ENCODE peak calls at places on chromosomes 7 and 10, in seven cellular contexts. J is tibial artery, I is IMR-90, S is PC-9, R is body of pancreas, L is heart right ventricle, Q is colonic mucosa. A is an unnamed sample. For H3K27me3, the result is how much of the 10 kb centered on the place peaks cover.

GRCh38 chr7:29596593-29597178 is 33.1 kb downstream of the PRR15 start:
- DNase-seq in L (no peak), S (no peak), I (no peak), R (no peak), Q (no peak), J (no peak), A (no peak)

GRCh38 chr10:44183667-44184632 is 200.9 kb downstream of the CXCL12 start:
- DNase-seq in S (no peak), Q (no peak), I (peak), J (no peak), R (no peak), L (no peak), A (no peak)

GRCh38 chr10:113183543-113183942 is 233.5 kb downstream of the TCF7L2 start:
- DNase-seq in I (no peak), S (no peak), Q (no peak), R (no peak), J (no peak), L (no peak), A (no peak)

GRCh38 chr7:120404042-120404441 is 131.1 kb downstream of the KCND2 start:
- DNase-seq in Q (no peak), J (no peak), R (no peak), L (no peak), S (no peak), I (no peak), A (no peak)

GRCh38 chr7:41437257-41438196 is 265.4 kb downstream of the INHBA start:
- DNase-seq in J (no peak), I (no peak), S (peak), Q (no peak), L (no peak), R (no peak), A (no peak)

GRCh38 chr10:114623661-114624294 is 34.3 kb downstream of the ABLIM1 start:
- DNase-seq in I (peak), Q (peak), S (peak), R (peak), J (peak), L (no peak), A (no peak)

GRCh38 chr10:3124412-3125175 is 48.0 kb downstream of the PITRM1 start:
- DNase-seq in I (no peak), L (no peak), S (no peak), Q (no peak), J (no peak), R (no peak), A (no peak)

GRCh38 chr7:116512524-116513188 is 12.2 kb upstream of the CAV1 start:
- DNase-seq in L (no peak), R (no peak), Q (no peak), J (no peak), S (no peak), I (peak), A (no peak)

GRCh38 chr7:6074612-6075380 is 43.6 kb downstream of the ANKRD61 start:
- DNase-seq in R (no peak), I (no peak), J (no peak), L (no peak), S (no peak), Q (no peak), A (no peak)

GRCh38 chr10:6778992-6779701 is 199.1 kb upstream of the PRKCQ start:
- DNase-seq in R (peak), I (peak), J (no peak), S (peak), L (no peak), Q (no peak), A (no peak)

DNA sequence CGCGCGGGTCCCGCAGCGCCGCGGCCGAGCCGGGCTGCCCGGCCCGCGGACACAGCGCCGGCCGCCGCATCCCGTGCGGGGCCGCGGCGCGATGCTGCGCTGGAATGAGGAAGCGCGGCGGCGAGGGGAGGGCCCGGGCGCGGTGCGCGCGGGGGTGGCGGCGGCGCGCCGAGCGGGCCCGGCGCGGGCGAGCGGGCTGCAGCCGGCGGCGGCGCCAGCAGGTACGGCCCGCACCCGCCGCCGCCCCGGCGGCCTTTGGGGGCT is 690 bp upstream of the IKZF1 start:
- DNase-seq in R (no peak), J (no peak), I (no peak), Q (no peak), S (no peak), L (no peak), A (no peak)
- H3K27me3 ChIP-seq in R (under half), J (under half), I (under half), Q (under half), S (half or more), L (under half), A (half or more)

GRCh38 chr7:156650042-156650441 is 9.5 kb downstream of the RNF32 start:
- DNase-seq in Q (peak), S (no peak), I (no peak), L (no peak), R (peak), J (no peak), A (no peak)
- TF ChIP-seq CTCF in Q (peak), S (no peak), I (peak), L (no peak), R (peak), J (no peak), A (no peak)

GRCh38 chr10:14010083-14010551 is 320.6 kb downstream of the FRMD4A start:
- DNase-seq in J (no peak), Q (no peak), I (peak), L (no peak), R (no peak), S (no peak), A (no peak)

GRCh38 chr10:14014423-14014822 is 316.3 kb downstream of the FRMD4A start:
- DNase-seq in L (no peak), Q (no peak), R (no peak), J (no peak), I (no peak), S (no peak), A (no peak)

GRCh38 chr10:14010827-14011574 is 319.7 kb downstream of the FRMD4A start:
- DNase-seq in L (no peak), S (no peak), Q (no peak), R (no peak), J (no peak), I (no peak), A (no peak)

GRCh38 chr10:14008648-14009072 is 322.1 kb downstream of the FRMD4A start:
- DNase-seq in S (no peak), J (no peak), Q (no peak), I (peak), L (no peak), R (no peak), A (no peak)

GRCh38 chr10:14009315-14010082 is 321.2 kb downstream of the FRMD4A start:
- DNase-seq in J (no peak), S (no peak), I (peak), R (no peak), Q (no peak), L (no peak), A (no peak)
- H3K4me3 ChIP-seq in J (peak), S (peak), I (peak), R (no peak), Q (peak), L (peak), A (peak)

DNA sequence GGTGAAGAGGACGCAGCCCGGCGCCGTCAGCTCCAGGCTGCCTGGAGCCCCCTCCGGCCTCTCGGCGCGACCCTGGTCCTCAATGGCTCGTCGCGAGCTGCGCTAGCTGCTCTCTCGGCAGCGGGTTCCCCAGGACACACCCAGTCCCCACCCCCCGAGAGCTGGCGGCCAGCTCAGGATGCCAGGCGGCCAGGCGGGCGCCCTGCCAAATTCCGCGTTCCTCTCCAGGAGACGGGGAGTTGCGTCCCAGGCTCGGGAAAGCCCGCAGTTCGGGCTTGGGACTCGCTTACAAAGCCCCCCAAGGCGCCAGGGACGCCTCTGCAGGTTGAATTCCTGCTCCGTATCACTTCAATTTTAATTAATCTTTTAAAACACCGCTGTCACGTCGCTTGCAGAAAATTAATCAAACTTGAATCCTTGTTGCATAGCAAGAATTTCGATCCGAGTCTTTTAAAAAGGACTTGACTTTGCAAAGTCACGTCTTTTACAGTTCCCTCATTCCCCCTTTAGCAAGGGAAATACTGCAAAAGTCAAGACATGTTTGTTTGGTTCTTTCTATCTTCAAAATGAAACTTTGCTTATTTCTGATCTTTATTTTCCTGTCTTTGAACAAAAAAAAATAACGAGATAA is 28.2 kb downstream of the SKIDA1 start:
- DNase-seq in I (peak), R (peak), L (peak), Q (peak), J (peak), S (peak), A (peak)
- H3K27me3 ChIP-seq in I (under half), R (under half), L (half or more), Q (half or more), J (under half), S (under half), A (under half)

A was measured in left ventricle myocardium inferior.